ENCODE peak calls at places on chromosome 13, in five cellular contexts. One of them, this sample, is unnamed.

GRCh38 chr13:20353973-20354372 is 121.9 kb upstream of the GJB6 start:
- DNase-seq in activated T-helper 1 cell treated with anti-CD3 and anti-CD28 coated beads, Interleukin-2, amount 50 U/mL, for 16 hours: no peak
- DNase-seq in T-helper 1 cell: no peak
- DNase-seq in amniotic stem cell: no peak
- DNase-seq in heart right ventricle: no peak
- DNase-seq in this sample: no peak

GRCh38 chr13:27578121-27579030 is 42.0 kb downstream of the LNX2 start:
- DNase-seq in heart right ventricle: no peak
- DNase-seq in amniotic stem cell: peak; percentile 17
- DNase-seq in activated T-helper 1 cell treated with anti-CD3 and anti-CD28 coated beads, Interleukin-2, amount 50 U/mL, for 16 hours: no peak
- DNase-seq in T-helper 1 cell: no peak
- DNase-seq in this sample: no peak

GRCh38 chr13:40193290-40194203 is 472.9 kb downstream of the FOXO1 start:
- DNase-seq in T-helper 1 cell: no peak
- DNase-seq in heart right ventricle: peak; percentile 51
- DNase-seq in amniotic stem cell: no peak
- DNase-seq in activated T-helper 1 cell treated with anti-CD3 and anti-CD28 coated beads, Interleukin-2, amount 50 U/mL, for 16 hours: no peak
- DNase-seq in this sample: no peak

GRCh38 chr13:45300190-45300985 is 40.6 kb downstream of the TPT1 start:
- DNase-seq in amniotic stem cell: no peak
- DNase-seq in T-helper 1 cell: no peak
- DNase-seq in heart right ventricle: no peak
- DNase-seq in activated T-helper 1 cell treated with anti-CD3 and anti-CD28 coated beads, Interleukin-2, amount 50 U/mL, for 16 hours: no peak
- DNase-seq in this sample: no peak

GRCh38 chr13:22837980-22838615 is 342.7 kb upstream of the SGCG start:
- DNase-seq in heart right ventricle: no peak
- DNase-seq in amniotic stem cell: no peak
- DNase-seq in T-helper 1 cell: no peak
- DNase-seq in activated T-helper 1 cell treated with anti-CD3 and anti-CD28 coated beads, Interleukin-2, amount 50 U/mL, for 16 hours: no peak
- DNase-seq in this sample: no peak

GRCh38 chr13:43986395-43986794 is 106.7 kb downstream of the LACC1 start:
- DNase-seq in activated T-helper 1 cell treated with anti-CD3 and anti-CD28 coated beads, Interleukin-2, amount 50 U/mL, for 16 hours: no peak
- DNase-seq in amniotic stem cell: no peak
- DNase-seq in heart right ventricle: peak; percentile 16
- DNase-seq in T-helper 1 cell: no peak
- DNase-seq in this sample: no peak

GRCh38 chr13:85651440-85651839 is 147.8 kb downstream of the SLITRK6 start:
- DNase-seq in heart right ventricle: no peak
- DNase-seq in amniotic stem cell: no peak
- DNase-seq in T-helper 1 cell: no peak
- DNase-seq in activated T-helper 1 cell treated with anti-CD3 and anti-CD28 coated beads, Interleukin-2, amount 50 U/mL, for 16 hours: no peak
- DNase-seq in this sample: no peak

GRCh38 chr13:107028751-107029150 is 460.8 kb upstream of the ARGLU1 start:
- DNase-seq in T-helper 1 cell: no peak
- DNase-seq in heart right ventricle: no peak
- DNase-seq in amniotic stem cell: no peak
- DNase-seq in activated T-helper 1 cell treated with anti-CD3 and anti-CD28 coated beads, Interleukin-2, amount 50 U/mL, for 16 hours: no peak
- DNase-seq in this sample: no peak

GRCh38 chr13:48534911-48535501 is 2.1 kb upstream of the RCBTB2 start:
- DNase-seq in activated T-helper 1 cell treated with anti-CD3 and anti-CD28 coated beads, Interleukin-2, amount 50 U/mL, for 16 hours: no peak
- DNase-seq in amniotic stem cell: no peak
- DNase-seq in T-helper 1 cell: no peak
- DNase-seq in heart right ventricle: no peak
- DNase-seq in this sample: no peak

GRCh38 chr13:41603917-41604316 is 146.6 kb downstream of the RGCC start:
- DNase-seq in heart right ventricle: no peak
- DNase-seq in T-helper 1 cell: no peak
- DNase-seq in amniotic stem cell: no peak
- DNase-seq in activated T-helper 1 cell treated with anti-CD3 and anti-CD28 coated beads, Interleukin-2, amount 50 U/mL, for 16 hours: no peak
- DNase-seq in this sample: no peak

GRCh38 chr13:102799544-102800144 is 725 bp downstream of the BIVM start:
- DNase-seq in activated T-helper 1 cell treated with anti-CD3 and anti-CD28 coated beads, Interleukin-2, amount 50 U/mL, for 16 hours: no peak
- DNase-seq in amniotic stem cell: no peak
- DNase-seq in heart right ventricle: no peak
- DNase-seq in T-helper 1 cell: no peak
- DNase-seq in this sample: no peak

GRCh38 chr13:19864339-19865309 is 1.2 kb upstream of the ZMYM5 start:
- DNase-seq in activated T-helper 1 cell treated with anti-CD3 and anti-CD28 coated beads, Interleukin-2, amount 50 U/mL, for 16 hours: peak; percentile 58
- DNase-seq in amniotic stem cell: no peak
- DNase-seq in T-helper 1 cell: peak; percentile 69
- DNase-seq in heart right ventricle: peak; percentile 76
- DNase-seq in this sample: peak; percentile 70

GRCh38 chr13:33380487-33381079 is 95.0 kb upstream of the STARD13 start:
- DNase-seq in activated T-helper 1 cell treated with anti-CD3 and anti-CD28 coated beads, Interleukin-2, amount 50 U/mL, for 16 hours: no peak
- DNase-seq in T-helper 1 cell: no peak
- DNase-seq in amniotic stem cell: no peak
- DNase-seq in heart right ventricle: no peak
- DNase-seq in this sample: no peak

GRCh38 chr13:60957816-60958215 is 457.8 kb downstream of the PCDH20 start:
- DNase-seq in T-helper 1 cell: no peak
- DNase-seq in amniotic stem cell: no peak
- DNase-seq in activated T-helper 1 cell treated with anti-CD3 and anti-CD28 coated beads, Interleukin-2, amount 50 U/mL, for 16 hours: no peak
- DNase-seq in heart right ventricle: no peak
- DNase-seq in this sample: no peak

GRCh38 chr13:111178417-111178816 is 63.3 kb downstream of the ARHGEF7 start:
- DNase-seq in heart right ventricle: no peak
- DNase-seq in activated T-helper 1 cell treated with anti-CD3 and anti-CD28 coated beads, Interleukin-2, amount 50 U/mL, for 16 hours: no peak
- DNase-seq in amniotic stem cell: no peak
- DNase-seq in T-helper 1 cell: no peak
- DNase-seq in this sample: no peak

GRCh38 chr13:29861694-29862110 is 11.3 kb upstream of the UBL3 start:
- DNase-seq in activated T-helper 1 cell treated with anti-CD3 and anti-CD28 coated beads, Interleukin-2, amount 50 U/mL, for 16 hours: no peak
- DNase-seq in T-helper 1 cell: no peak
- DNase-seq in heart right ventricle: no peak
- DNase-seq in amniotic stem cell: peak; percentile 98
- DNase-seq in this sample: no peak

GRCh38 chr13:23180711-23181110 is at the start of gene SGCG:
- DNase-seq in amniotic stem cell: no peak
- DNase-seq in activated T-helper 1 cell treated with anti-CD3 and anti-CD28 coated beads, Interleukin-2, amount 50 U/mL, for 16 hours: no peak
- DNase-seq in T-helper 1 cell: no peak
- DNase-seq in heart right ventricle: peak; percentile 36
- DNase-seq in this sample: no peak

GRCh38 chr13:113935523-113935922 is 38.4 kb downstream of the C13orf46 start:
- DNase-seq in activated T-helper 1 cell treated with anti-CD3 and anti-CD28 coated beads, Interleukin-2, amount 50 U/mL, for 16 hours: no peak
- DNase-seq in heart right ventricle: no peak
- DNase-seq in amniotic stem cell: no peak
- DNase-seq in T-helper 1 cell: no peak
- DNase-seq in this sample: no peak

GRCh38 chr13:73364706-73365105 is 305.9 kb downstream of the KLF5 start:
- DNase-seq in T-helper 1 cell: no peak
- DNase-seq in amniotic stem cell: no peak
- DNase-seq in heart right ventricle: no peak
- DNase-seq in activated T-helper 1 cell treated with anti-CD3 and anti-CD28 coated beads, Interleukin-2, amount 50 U/mL, for 16 hours: no peak
- DNase-seq in this sample: no peak